ENCODE peak calls at places on chromosomes 2 and 18, in five cellular contexts. A is A549, T is transverse colon, P is stomach, V is sigmoid colon. C is an unnamed sample.

GRCh38 chr2:230942920-230943896 is 18.2 kb upstream of the GPR55 start:
- DNase-seq in A (no peak), T (peak; percentile 38), P (peak; percentile 25), V (no peak), C (no peak)

GRCh38 chr2:235813398-235813797 is 319.6 kb downstream of the AGAP1 start:
- DNase-seq in A (no peak), T (no peak), P (no peak), V (no peak), C (no peak)

GRCh38 chr18:77133920-77134496 is 1.4 kb upstream of the MBP start:
- DNase-seq in A (no peak), T (peak; percentile 51), P (no peak), V (peak; percentile 83), C (no peak)

GRCh38 chr2:79855264-79856006 is 342.6 kb downstream of the CTNNA2 start:
- DNase-seq in A (peak; percentile 20), T (peak; percentile 25), P (peak; percentile 47), V (no peak), C (no peak)

GRCh38 chr2:84939426-84940087 is 31.4 kb upstream of the KCMF1 start:
- DNase-seq in A (peak; percentile 49), T (peak; percentile 80), P (peak; percentile 64), V (peak; percentile 41), C (no peak)

GRCh38 chr2:23926289-23926749 is 604 bp downstream of the ATAD2B start:
- DNase-seq in A (no peak), T (no peak), P (peak; percentile 43), V (peak; percentile 70), C (peak; percentile 60)

GRCh38 chr2:129791651-129792050 is 187.8 kb upstream of the RAB6C start:
- DNase-seq in A (no peak), T (no peak), P (no peak), V (no peak), C (no peak)

GRCh38 chr2:23404426-23404825 is 19.4 kb downstream of the KLHL29 start:
- DNase-seq in A (peak; percentile 80), T (peak; percentile 71), P (no peak), V (peak; percentile 71), C (peak; percentile 42)

GRCh38 chr2:226664140-226664539 is 135.5 kb downstream of the IRS1 start:
- DNase-seq in A (no peak), T (no peak), P (peak; percentile 82), V (no peak), C (no peak)

GRCh38 chr2:46181789-46182530 is 115.2 kb upstream of the EPAS1 start:
- DNase-seq in A (no peak), T (no peak), P (no peak), V (no peak), C (no peak)

GRCh38 chr2:10065683-10066055 is 14.5 kb downstream of the CYS1 start:
- DNase-seq in A (no peak), T (no peak), P (no peak), V (no peak), C (no peak)

GRCh38 chr2:145323512-145323911 is 803.6 kb upstream of the ZEB2 start:
- DNase-seq in A (no peak), T (no peak), P (no peak), V (no peak), C (no peak)

GRCh38 chr2:128468186-128468585 is 149.5 kb upstream of the HS6ST1 start:
- DNase-seq in A (no peak), T (no peak), P (no peak), V (no peak), C (no peak)

GRCh38 chr2:207409525-207409924 is 120.2 kb upstream of the CREB1 start:
- DNase-seq in A (no peak), T (no peak), P (no peak), V (no peak), C (no peak)

GRCh38 chr2:160402997-160403979 is 90.3 kb downstream of the RBMS1 start:
- DNase-seq in A (peak; percentile 38), T (no peak), P (no peak), V (no peak), C (no peak)

GRCh38 chr2:134315471-134315870 is 61.6 kb downstream of the MGAT5 start:
- DNase-seq in A (no peak), T (no peak), P (no peak), V (no peak), C (no peak)

GRCh38 chr2:228875152-228875875 is 395.8 kb downstream of the PID1 start:
- DNase-seq in A (no peak), T (no peak), P (no peak), V (no peak), C (no peak)

GRCh38 chr2:9145109-9145751 is 61.4 kb upstream of the ASAP2 start:
- DNase-seq in A (no peak), T (no peak), P (no peak), V (no peak), C (peak; percentile 29)

GRCh38 chr2:120878970-120879369 is 143.3 kb downstream of the GLI2 start:
- DNase-seq in A (no peak), T (no peak), P (no peak), V (no peak), C (no peak)

GRCh38 chr2:146496248-146496647 is 1348.6 kb upstream of the ACVR2A start:
- DNase-seq in A (no peak), T (no peak), P (no peak), V (no peak), C (no peak)

GRCh38 chr2:218745559-218746469 is 35.2 kb downstream of the TTLL4 start:
- DNase-seq in A (no peak), T (no peak), P (peak; percentile 43), V (peak; percentile 75), C (no peak)

DNA sequence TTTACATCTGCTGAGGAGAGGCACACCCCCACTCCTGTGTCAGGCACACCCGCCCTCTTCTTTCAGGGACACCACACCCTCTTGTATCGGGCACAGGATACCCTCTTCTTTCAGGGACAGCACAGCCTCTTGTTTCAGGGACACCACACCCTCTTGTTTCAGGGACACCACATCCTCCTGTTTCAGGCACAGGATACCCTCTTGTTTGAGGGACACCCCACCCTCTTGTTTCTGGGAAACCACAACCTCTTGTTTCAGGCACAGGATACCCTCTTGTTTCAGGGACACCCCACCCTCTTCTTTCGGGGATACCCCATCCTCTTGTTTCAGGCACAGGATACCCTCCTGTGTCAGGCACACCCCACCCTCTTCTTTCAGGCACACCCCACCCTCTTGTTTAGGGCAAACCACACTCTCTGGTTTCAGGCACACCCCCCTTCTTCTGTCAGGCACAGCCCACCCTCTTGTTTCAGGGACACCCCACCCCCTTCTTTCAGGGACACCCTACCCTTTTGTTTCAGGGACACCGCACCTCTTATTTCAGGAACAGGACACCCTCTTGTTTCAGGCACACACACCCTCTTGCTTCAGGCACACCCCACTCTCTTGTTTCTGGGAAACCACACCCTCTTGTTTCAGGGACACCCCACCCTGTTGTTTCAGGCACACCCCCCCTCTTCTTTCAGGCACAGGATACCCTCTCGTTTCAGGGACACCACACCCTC is 96.2 kb downstream of the TPO start:
- DNase-seq in A (no peak), T (peak; percentile 46), P (no peak), V (peak; percentile 44), C (no peak)
- TF ChIP-seq EP300 in A (no peak), T (peak; percentile 53), P (no peak), V (peak; percentile 19), C (no peak)

DNA sequence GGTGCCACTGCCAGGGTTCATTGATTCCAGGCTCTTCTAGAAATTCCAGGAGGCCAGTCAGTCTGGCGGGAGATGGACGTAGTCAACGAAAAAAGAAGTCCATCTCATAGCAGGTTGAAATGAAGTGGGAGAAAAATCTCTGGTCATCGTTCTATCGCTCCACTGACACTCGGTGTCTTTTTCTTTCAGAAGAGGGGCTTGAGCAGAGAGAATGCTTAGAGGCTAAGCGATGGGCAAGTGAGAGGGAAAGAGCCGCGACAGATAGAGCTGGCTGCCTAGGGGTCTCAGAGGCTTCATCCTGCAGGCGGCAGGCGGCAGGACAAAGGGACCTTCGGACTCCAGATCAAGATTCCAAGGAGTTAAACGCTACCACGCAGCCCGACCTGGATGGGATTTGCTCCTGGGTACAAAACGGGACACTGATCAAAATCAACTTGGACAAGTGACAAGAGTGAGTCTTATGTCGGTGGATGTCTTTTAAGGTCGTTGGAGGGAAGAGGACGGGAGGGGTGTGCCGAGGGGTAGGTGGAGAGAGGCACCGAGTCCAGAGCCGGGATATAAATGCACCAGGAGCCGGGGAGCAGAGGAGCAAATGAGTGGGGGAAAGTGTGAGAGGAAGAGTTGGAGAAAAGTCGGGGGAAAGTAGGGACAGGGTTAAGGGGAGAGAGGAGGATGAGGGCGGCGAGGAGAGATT is 672 bp upstream of the TMEM178A start:
- DNase-seq in A (no peak), T (no peak), P (no peak), V (no peak), C (no peak)
- H3K4me3 ChIP-seq in A (peak overlapping the region; percentile 68), T (no peak overlapping the region), P (peak overlapping the region; percentile 69), V (peak overlapping the region; percentile 67), C (peak overlapping the region; percentile 50)

GRCh38 chr2:2787301-2787907 is 456.3 kb upstream of the MYT1L start:
- DNase-seq in A (no peak), T (no peak), P (no peak), V (no peak), C (no peak)
- TF ChIP-seq EP300 in A (no peak), T (no peak), P (no peak), V (no peak), C (no peak)

DNA sequence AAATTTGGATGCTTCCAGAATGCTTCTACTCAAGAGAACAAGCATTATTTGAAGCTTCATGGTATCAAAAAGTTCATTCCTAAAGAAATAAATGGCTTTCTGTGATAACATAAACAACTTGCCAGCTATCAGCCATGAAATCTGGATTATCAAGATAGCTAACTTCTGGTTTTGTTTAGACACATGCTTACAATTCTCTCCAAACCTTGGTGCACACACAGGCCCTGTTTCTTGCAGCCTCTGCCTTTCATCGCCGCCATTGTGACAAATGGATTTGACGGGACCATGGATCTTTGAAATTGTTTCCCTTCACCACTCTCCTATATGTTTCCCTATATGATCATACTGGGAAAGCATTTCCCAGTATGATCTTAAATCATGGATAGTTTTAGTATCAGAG is 47.9 kb upstream of the CABLES1 start:
- DNase-seq in A (no peak), T (no peak), P (no peak), V (peak; percentile 0), C (no peak)
- H3K4me3 ChIP-seq in A (no peak overlapping the region), T (no peak overlapping the region), P (no peak overlapping the region), V (no peak overlapping the region), C (no peak overlapping the region)

C was measured in ovary.